ENCODE peak calls at places on chromosome 18, in four cellular contexts. N is K562, A is HCT116, P is SK-N-SH. K is an unnamed sample.

GRCh38 chr18:62369129-62369644 is 44.1 kb downstream of the TNFRSF11A start:
- DNase-seq in N (no peak), P (no peak), A (no peak), K (no peak)

GRCh38 chr18:79888016-79888415 is 63.4 kb downstream of the SLC66A2 start:
- DNase-seq in P (no peak), A (no peak), N (no peak), K (no peak)

GRCh38 chr18:41096504-41096903 is 858.5 kb upstream of the PIK3C3 start:
- DNase-seq in A (no peak), P (peak; percentile 1), N (no peak), K (peak; percentile 1)

GRCh38 chr18:596288-596881 is 403 bp upstream of the CLUL1 start:
- DNase-seq in N (peak; percentile 88), A (peak; percentile 47), P (peak; percentile 67), K (peak; percentile 11)

GRCh38 chr18:8556424-8556823 is 52.8 kb upstream of the RAB12 start:
- DNase-seq in A (no peak), N (no peak), P (no peak), K (no peak)

GRCh38 chr18:55323051-55323994 is 264.7 kb downstream of the TCF4 start:
- DNase-seq in A (no peak), N (no peak), P (no peak), K (no peak)

GRCh38 chr18:9422816-9423519 is 52.3 kb upstream of the RALBP1 start:
- DNase-seq in P (no peak), N (no peak), A (peak; percentile 49), K (no peak)

GRCh38 chr18:48409591-48410094 is 460 bp upstream of the ZBTB7C start:
- DNase-seq in P (peak; percentile 71), A (no peak), N (peak; percentile 4), K (no peak)

GRCh38 chr18:13577091-13577697 is 149.2 kb downstream of the FAM210A start:
- DNase-seq in N (no peak), P (no peak), A (no peak), K (no peak)

GRCh38 chr18:70464343-70465114 is 175.7 kb downstream of the SOCS6 start:
- DNase-seq in A (peak; percentile 56), P (peak; percentile 86), N (peak; percentile 75), K (peak; percentile 44)

GRCh38 chr18:49525981-49526380 is 35.9 kb upstream of the LIPG start:
- DNase-seq in N (no peak), A (no peak), P (no peak), K (no peak)

GRCh38 chr18:68791801-68792200 is 6.1 kb upstream of the CCDC102B start:
- DNase-seq in A (no peak), N (no peak), P (no peak), K (no peak)

GRCh38 chr18:44170208-44170880 is 510.3 kb upstream of the SETBP1 start:
- DNase-seq in N (no peak), P (no peak), A (no peak), K (no peak)

GRCh38 chr18:78582131-78582789 is 397.4 kb upstream of the SALL3 start:
- DNase-seq in N (no peak), P (no peak), A (no peak), K (no peak)

GRCh38 chr18:56257215-56257614 is 381.2 kb downstream of the TXNL1 start:
- DNase-seq in A (no peak), P (no peak), N (no peak), K (no peak)

GRCh38 chr18:33697498-33697897 is 119.5 kb downstream of the ASXL3 start:
- DNase-seq in A (no peak), N (no peak), P (no peak), K (no peak)

GRCh38 chr18:46877329-46877987 is 39.8 kb downstream of the PIAS2 start:
- DNase-seq in A (no peak), P (no peak), N (no peak), K (no peak)

GRCh38 chr18:49362431-49362830 is 98.0 kb downstream of the DYM start:
- DNase-seq in P (no peak), A (no peak), N (no peak), K (no peak)

GRCh38 chr18:23257686-23258565 is 122.6 kb downstream of the CABLES1 start:
- DNase-seq in N (no peak), P (no peak), A (no peak), K (peak; percentile 71)

GRCh38 chr18:62457830-62458229 is 65.0 kb upstream of the ZCCHC2 start:
- DNase-seq in N (no peak), P (no peak), A (no peak), K (no peak)

GRCh38 chr18:42296723-42297122 is 341.7 kb downstream of the PIK3C3 start:
- DNase-seq in N (no peak), P (no peak), A (no peak), K (peak; percentile 14)

GRCh38 chr18:51427012-51427411 is 229.5 kb upstream of the MEX3C start:
- DNase-seq in A (no peak), P (no peak), N (no peak), K (no peak)

GRCh38 chr18:13223341-13224148 is 5.0 kb downstream of the LDLRAD4 start:
- DNase-seq in P (peak; percentile 66), N (no peak), A (no peak), K (no peak)

GRCh38 chr18:49345931-49346696 is 114.3 kb downstream of the DYM start:
- DNase-seq in P (no peak), N (no peak), A (no peak), K (no peak)

GRCh38 chr18:25349926-25350560 is 1.9 kb downstream of the ZNF521 start:
- DNase-seq in A (no peak), P (peak; percentile 58), N (no peak), K (no peak)

GRCh38 chr18:79643049-79643765 is 36.4 kb upstream of the CTDP1 start:
- DNase-seq in A (no peak), N (no peak), P (no peak), K (no peak)

GRCh38 chr18:11785444-11786055 is 65.7 kb upstream of the CHMP1B start:
- DNase-seq in A (no peak), N (no peak), P (no peak), K (no peak)

GRCh38 chr18:45227004-45227403 is 388.3 kb upstream of the SLC14A2 start:
- DNase-seq in P (no peak), N (no peak), A (no peak), K (no peak)

GRCh38 chr18:8389391-8390340 is 219.6 kb upstream of the RAB12 start:
- DNase-seq in A (peak; percentile 53), P (peak; percentile 72), N (peak; percentile 69), K (peak; percentile 54)

GRCh38 chr18:32771871-32772499 is 838 bp downstream of the KLHL14 start:
- DNase-seq in P (peak; percentile 75), N (no peak), A (no peak), K (no peak)

GRCh38 chr18:515156-515815 is 14.8 kb upstream of the COLEC12 start:
- DNase-seq in N (no peak), P (no peak), A (no peak), K (no peak)

GRCh38 chr18:79631761-79632446 is 47.7 kb upstream of the CTDP1 start:
- DNase-seq in P (no peak), N (no peak), A (no peak), K (no peak)

GRCh38 chr18:12336887-12337286 is 28.8 kb downstream of the TUBB6 start:
- DNase-seq in A (no peak), N (no peak), P (no peak), K (no peak)

GRCh38 chr18:76489081-76489480 is 6.0 kb downstream of the ZNF516 start:
- DNase-seq in A (no peak), N (no peak), P (no peak), K (no peak)
- TF ChIP-seq JUND in A (no peak), N (no peak), P (no peak), K (no peak)

DNA sequence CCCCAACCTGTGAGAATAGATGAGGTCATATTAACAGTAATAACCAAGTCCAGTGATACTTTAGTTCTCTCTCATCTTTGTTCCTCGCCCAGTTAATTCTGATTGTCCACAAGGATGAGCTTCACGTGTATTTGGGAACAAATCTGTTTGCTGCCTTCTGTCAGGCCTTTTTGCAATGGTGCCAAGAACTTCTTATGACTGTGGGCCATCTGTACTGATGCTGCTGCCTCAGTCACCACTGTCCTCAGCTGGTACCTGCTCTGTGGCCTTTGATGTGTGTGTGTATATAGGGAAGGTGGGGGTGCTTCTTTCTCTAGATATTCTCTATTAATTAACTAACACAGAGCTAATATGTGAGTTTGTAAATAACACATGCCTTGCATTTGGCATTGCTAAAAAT is 392.9 kb downstream of the TGIF1 start:
- DNase-seq in A (no peak), N (no peak), P (no peak), K (no peak)
- TF ChIP-seq JUND in A (no peak), N (no peak), P (no peak), K (no peak)

DNA sequence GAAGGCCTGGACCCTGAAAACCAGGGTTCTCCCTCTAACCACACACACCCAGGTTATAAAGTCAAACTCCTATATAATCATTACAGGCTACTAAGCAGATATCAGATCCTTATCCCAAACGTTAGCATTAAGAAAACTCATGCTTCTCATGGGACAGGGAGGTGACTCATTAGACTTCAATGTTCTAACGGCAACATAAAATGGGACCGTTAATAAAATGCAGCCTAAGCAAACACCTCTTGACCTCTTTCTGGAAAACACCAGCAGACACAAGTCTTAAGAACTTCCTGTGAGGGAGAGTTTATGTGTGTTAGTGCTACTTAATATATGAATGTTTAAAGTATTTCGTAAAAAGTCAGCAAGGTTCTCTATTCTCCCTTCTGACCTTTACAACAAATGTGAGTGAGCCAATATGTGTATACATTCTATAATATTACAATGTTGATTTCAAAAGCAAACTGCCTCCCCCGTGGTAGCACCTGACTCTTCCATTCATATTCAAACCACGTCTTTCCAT is 31.7 kb downstream of the LPIN2 start:
- DNase-seq in A (no peak), P (no peak), N (no peak), K (no peak)
- TF ChIP-seq JUND in A (no peak), P (peak; percentile 64), N (no peak), K (no peak)

DNA sequence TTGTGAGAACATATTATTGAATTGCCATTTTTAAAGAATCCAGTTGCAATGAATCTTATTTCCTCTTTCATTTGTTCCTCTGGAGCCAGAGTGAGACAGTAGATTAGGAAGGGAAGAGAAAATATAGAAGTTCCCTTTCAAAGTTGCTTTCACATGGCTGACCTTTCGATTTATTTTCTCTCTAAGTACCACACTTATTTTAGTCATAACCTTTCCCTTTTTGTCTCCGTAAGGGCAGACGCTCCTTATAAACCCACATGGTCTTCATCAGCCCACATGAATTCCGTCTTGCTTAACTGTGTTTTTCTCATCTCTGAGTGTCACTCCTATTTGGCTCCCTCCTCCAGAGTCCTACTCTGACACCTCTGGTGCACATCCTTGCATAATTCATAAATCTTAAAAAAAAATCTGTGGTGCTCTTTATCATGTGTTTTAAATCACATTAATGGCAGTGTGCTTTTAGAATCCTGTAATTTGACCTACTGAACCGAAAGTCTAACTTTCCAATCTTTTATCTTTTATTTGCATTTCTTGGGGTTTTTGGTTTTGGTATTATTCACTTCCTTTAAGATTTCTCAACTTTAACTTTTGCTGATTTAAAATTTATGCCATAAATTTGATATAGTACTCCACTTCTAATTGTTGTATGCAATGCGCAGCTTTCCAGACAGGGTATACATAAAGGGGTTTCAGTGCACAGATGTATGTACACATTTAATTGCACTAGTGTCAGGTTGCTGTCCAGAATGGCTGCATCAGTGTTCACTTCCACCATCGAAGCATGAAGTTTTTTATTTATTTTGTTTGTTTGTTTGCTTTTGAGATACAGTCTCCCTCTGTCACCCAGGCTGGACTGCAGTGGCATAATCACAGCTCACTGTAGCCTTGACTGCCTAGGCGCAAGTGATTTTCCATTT is 38.6 kb upstream of the ZNF396 start:
- DNase-seq in N (no peak), P (no peak), A (no peak), K (no peak)
- TF ChIP-seq JUND in N (no peak), P (no peak), A (no peak), K (no peak)

K was measured in T47D.